ENCODE peak calls at places on chromosome 17, in five cellular contexts. F is fibroblast of mammary gland, H is spleen, L is glutamatergic neuron, K is heart left ventricle. C is an unnamed sample.

GRCh38 chr17:13947499-13947898 is 121.8 kb upstream of the COX10 start:
- DNase-seq in F (no peak), H (no peak), L (no peak), K (no peak), C (no peak)

GRCh38 chr17:34261568-34261967 is 6.5 kb downstream of the CCL2 start:
- DNase-seq in F (no peak), H (no peak), L (no peak), K (no peak), C (no peak)

GRCh38 chr17:20205609-20206008 is 196.4 kb downstream of the SPECC1 start:
- DNase-seq in F (no peak), H (no peak), L (no peak), K (no peak), C (no peak)

GRCh38 chr17:34071891-34072420 is 183.1 kb upstream of the CCL2 start:
- DNase-seq in F (no peak), H (no peak), L (no peak), K (no peak), C (no peak)

GRCh38 chr17:81922566-81923301 is 4.8 kb upstream of the SIRT7 start:
- DNase-seq in F (no peak), H (no peak), L (no peak), K (no peak), C (no peak)

GRCh38 chr17:74457146-74457819 is 9.2 kb upstream of the CD300A start:
- DNase-seq in F (peak), H (peak), L (peak), K (peak), C (peak)

GRCh38 chr17:31645351-31645750 is 213.7 kb downstream of the COPRS start:
- DNase-seq in F (no peak), H (no peak), L (no peak), K (no peak), C (no peak)

GRCh38 chr17:66580601-66581385 is 254.1 kb upstream of the CACNG5 start:
- DNase-seq in F (peak), H (no peak), L (no peak), K (peak), C (peak)

GRCh38 chr17:61139219-61139618 is 260.4 kb upstream of the TBX2 start:
- DNase-seq in F (peak), H (peak), L (no peak), K (no peak), C (no peak)

GRCh38 chr17:1108560-1108809 is 71.3 kb downstream of the ABR start:
- DNase-seq in F (no peak), H (no peak), L (peak), K (no peak), C (no peak)

GRCh38 chr17:72474740-72475477 is 354.1 kb downstream of the SOX9 start:
- DNase-seq in F (no peak), H (peak), L (no peak), K (no peak), C (no peak)

GRCh38 chr17:57755479-57756070 is 10.5 kb upstream of the CCDC182 start:
- DNase-seq in F (no peak), H (no peak), L (no peak), K (no peak), C (no peak)

GRCh38 chr17:61862105-61862574 is 1.2 kb downstream of the BRIP1 start:
- DNase-seq in F (peak), H (no peak), L (no peak), K (no peak), C (no peak)

GRCh38 chr17:77315551-77316190 is 174.9 kb downstream of the SEC14L1 start:
- DNase-seq in F (peak), H (peak), L (peak), K (no peak), C (peak)

GRCh38 chr17:9768381-9768934 is 22.9 kb downstream of the DHRS7C start:
- DNase-seq in F (peak), H (no peak), L (no peak), K (no peak), C (no peak)

GRCh38 chr17:62625870-62626200 is 1.6 kb upstream of the MRC2 start:
- DNase-seq in F (no peak), H (no peak), L (no peak), K (peak), C (no peak)

GRCh38 chr17:17784599-17785264 is 52.1 kb downstream of the SREBF1 start:
- DNase-seq in F (no peak), H (no peak), L (no peak), K (peak), C (no peak)
- TF ChIP-seq CTCF in F (no peak), H (no peak), L (peak), K (peak), C (no peak)

DNA sequence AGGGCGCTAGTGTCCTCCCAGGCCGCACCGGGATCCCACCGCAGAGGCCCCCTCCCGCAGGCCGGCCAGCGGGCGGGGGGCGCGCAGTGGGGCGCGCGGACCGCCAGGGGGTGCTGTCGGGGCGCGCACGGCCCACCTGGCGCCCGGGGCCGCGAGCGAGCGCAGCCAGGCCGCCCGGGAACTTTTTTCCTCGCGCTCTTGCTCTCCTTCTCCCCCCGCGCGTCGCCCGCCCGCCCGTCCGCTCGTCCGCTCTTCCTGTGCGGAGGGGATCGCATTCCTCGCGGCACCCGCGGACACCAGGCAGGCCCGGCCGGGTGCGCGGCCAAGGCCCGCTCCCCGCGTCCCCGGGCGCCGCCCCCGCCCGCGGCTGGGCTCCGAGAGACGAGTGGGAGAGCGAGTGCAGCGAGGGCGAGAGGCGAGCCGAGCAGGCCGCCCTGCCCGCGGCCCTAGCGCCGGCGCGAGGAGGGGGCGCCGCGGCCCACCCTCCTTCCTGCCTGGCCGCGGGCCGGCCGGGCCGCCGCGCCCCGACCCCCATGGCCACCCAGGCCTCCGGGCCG is at the start of gene RAI1:
- DNase-seq in F (peak), H (peak), L (peak), K (peak), C (peak)
- TF ChIP-seq CTCF in F (no peak), H (no peak), L (peak), K (peak), C (peak)

DNA sequence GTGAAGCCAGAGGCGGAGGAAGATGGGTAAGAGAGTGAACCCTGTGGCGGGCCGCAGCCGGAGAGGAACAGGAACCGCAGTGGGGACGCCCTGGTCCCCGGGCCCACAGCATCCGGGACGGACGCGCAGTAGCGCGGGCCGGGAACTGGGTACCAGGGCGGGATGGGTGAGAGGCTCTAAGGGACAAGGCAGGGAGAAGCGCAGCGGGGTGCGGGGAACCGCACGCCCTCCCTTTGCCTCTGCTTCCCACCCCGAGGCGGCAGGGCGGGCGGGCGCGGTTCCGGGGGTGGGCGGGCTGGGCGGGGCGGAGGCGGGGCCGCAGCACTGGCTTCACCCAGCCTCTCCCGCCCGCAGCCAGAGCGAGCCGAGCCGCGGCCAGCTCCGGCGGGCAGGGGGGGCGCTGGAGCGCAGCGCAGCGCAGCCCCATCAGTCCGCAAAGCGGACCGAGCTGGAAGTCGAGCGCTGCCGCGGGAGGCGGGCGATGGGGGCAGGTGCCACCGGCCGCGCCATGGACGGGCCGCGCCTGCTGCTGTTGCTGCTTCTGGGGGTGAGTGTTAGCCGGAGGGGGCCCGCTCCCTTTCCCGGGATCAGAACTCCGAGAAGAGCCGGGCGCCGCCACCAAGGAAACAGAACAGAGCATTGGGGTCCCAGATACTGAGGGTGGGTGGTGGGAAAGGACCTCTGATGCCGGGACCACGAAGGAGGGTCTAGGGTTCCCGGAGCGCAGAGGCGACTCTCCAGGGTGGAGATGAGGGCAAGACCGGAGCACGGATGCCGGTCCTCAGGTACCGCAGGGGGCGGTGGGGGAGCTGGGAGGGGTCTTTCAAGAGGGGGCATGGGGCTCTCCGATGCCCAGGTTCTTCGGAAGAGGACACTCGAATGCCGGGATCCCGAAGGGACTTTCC is at the start of gene NGFR:
- DNase-seq in F (peak), H (peak), L (peak), K (peak), C (no peak)
- TF ChIP-seq CTCF in F (no peak), H (no peak), L (no peak), K (peak), C (no peak)

DNA sequence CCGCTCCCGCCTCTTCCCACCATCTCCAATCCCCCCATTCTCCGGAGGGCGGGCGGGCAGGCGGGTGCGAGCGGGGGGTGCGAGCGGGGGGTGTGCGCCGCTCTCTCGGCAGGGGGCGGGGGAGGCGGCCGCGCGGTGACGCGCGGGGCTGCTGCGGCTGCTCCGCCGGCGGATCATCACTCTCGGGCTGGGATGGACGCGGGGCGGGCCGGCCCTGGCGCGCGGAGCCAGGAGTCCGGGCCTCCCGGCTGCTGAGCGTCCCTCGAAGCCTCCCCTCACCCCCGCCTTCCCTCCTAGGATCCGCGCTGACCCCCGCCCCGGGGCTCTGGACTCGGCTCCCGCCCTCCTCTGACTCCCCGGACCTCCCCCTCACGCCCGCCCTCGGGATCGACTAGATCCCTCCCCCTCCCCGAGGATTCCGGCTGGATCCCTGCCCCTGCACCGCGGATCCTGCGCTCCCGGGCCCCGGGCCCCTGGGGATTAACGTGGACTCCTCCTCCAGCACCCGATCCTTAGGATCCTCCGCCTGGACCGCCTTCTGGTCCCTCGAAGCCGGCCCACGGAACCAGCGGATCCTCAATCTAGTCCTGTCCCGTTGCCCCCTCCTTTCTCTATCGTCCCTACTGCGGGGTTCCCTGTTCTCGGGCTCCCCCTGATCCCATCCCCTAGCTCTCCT is 978 bp upstream of the TMEM256 start:
- DNase-seq in F (peak), H (peak), L (peak), K (peak), C (peak)
- TF ChIP-seq CTCF in F (no peak), H (no peak), L (peak), K (peak), C (no peak)